ENCODE peak calls at places on chromosome 12, in nine cellular contexts. K is fibroblast of mammary gland, T is esophagus squamous epithelium, P is fibroblast of pulmonary artery, R is heart right ventricle, F is spleen, E is foreskin fibroblast, I is sigmoid colon, N is right lobe of liver. C is an unnamed sample.

GRCh38 chr12:1839956-1840550 is 19.7 kb downstream of the LRTM2 start:
- DNase-seq in K (no peak), T (no peak), P (no peak), R (no peak), F (no peak), E (no peak), I (no peak), N (no peak), C (no peak)

GRCh38 chr12:74922642-74923041 is 287.0 kb downstream of the KCNC2 start:
- DNase-seq in K (no peak), T (no peak), P (no peak), R (no peak), F (no peak), E (no peak), I (no peak), N (no peak), C (no peak)

GRCh38 chr12:1927751-1928351 is 9.4 kb upstream of the CACNA2D4 start:
- DNase-seq in K (no peak), T (no peak), P (peak; percentile 40), R (peak; percentile 76), F (peak; percentile 73), E (peak; percentile 16), I (peak; percentile 75), N (no peak), C (peak; percentile 57)

GRCh38 chr12:53388932-53389331 is 9.0 kb downstream of the SP1 start:
- DNase-seq in K (no peak), T (no peak), P (no peak), R (no peak), F (peak; percentile 9), E (no peak), I (no peak), N (no peak), C (no peak)

GRCh38 chr12:119911147-119911546 is 34.0 kb upstream of the CIT start:
- DNase-seq in K (peak; percentile 92), T (no peak), P (peak; percentile 7), R (no peak), F (no peak), E (peak; percentile 88), I (no peak), N (no peak), C (no peak)

GRCh38 chr12:89721291-89721987 is 12.8 kb upstream of the ATP2B1 start:
- DNase-seq in K (no peak), T (no peak), P (no peak), R (no peak), F (no peak), E (no peak), I (no peak), N (no peak), C (no peak)

GRCh38 chr12:112375105-112375504 is 7.1 kb downstream of the HECTD4 start:
- DNase-seq in K (no peak), T (no peak), P (no peak), R (no peak), F (no peak), E (no peak), I (no peak), N (no peak), C (no peak)

GRCh38 chr12:108691995-108692808 is 39.1 kb downstream of the CORO1C start:
- DNase-seq in K (no peak), T (no peak), P (peak; percentile 31), R (peak; percentile 47), F (no peak), E (peak; percentile 49), I (peak; percentile 76), N (no peak), C (no peak)

GRCh38 chr12:46369095-46369473 is 3.5 kb downstream of the SLC38A2 start:
- DNase-seq in K (no peak), T (no peak), P (peak; percentile 40), R (no peak), F (no peak), E (no peak), I (no peak), N (no peak), C (no peak)

GRCh38 chr12:6962285-6963015 is 8.0 kb downstream of the PHB2 start:
- DNase-seq in K (no peak), T (no peak), P (no peak), R (no peak), F (peak; percentile 84), E (no peak), I (peak; percentile 64), N (no peak), C (peak; percentile 88)
- H3K4me3 ChIP-seq in K (no peak overlapping the region), T (peak overlapping the region; percentile 61), P (no peak overlapping the region), R (no peak overlapping the region), F (peak overlapping the region; percentile 97), E (no peak overlapping the region), I (no peak overlapping the region), N (no peak overlapping the region), C (peak overlapping the region; percentile 46)

DNA sequence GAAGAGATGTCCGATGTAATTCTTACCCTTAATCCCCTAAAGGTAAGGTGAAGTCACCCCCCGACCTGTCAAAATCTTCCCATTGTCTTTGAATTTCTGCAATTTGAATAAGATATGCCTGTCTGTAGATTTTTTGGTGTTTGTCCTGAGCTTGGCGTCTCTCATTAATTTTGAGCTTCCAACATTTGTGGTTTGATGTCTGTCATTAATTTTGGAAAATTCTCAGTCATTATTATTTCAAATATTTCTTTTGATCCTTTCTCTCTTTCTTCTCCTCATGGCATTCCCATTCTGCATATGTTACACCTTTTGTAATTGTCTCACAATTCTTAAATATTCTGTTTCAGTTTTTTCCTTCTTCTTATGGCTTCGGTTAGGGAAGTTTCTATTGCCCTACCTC is 60.1 kb downstream of the EPS8 start:
- DNase-seq in K (no peak), T (no peak), P (no peak), R (no peak), F (no peak), E (no peak), I (no peak), N (no peak), C (no peak)
- H3K4me3 ChIP-seq in K (no peak overlapping the region), T (no peak overlapping the region), P (no peak overlapping the region), R (no peak overlapping the region), F (no peak overlapping the region), E (no peak overlapping the region), I (no peak overlapping the region), N (no peak overlapping the region), C (no peak overlapping the region)

GRCh38 chr12:121535150-121536057 is 45.4 kb downstream of the KDM2B start:
- DNase-seq in K (no peak), T (no peak), P (no peak), R (peak; percentile 25), F (no peak), E (no peak), I (peak; percentile 65), N (peak; percentile 43), C (no peak)

GRCh38 chr12:121534495-121535148 is 46.2 kb downstream of the KDM2B start:
- DNase-seq in K (no peak), T (no peak), P (no peak), R (no peak), F (no peak), E (no peak), I (peak; percentile 48), N (no peak), C (no peak)

GRCh38 chr12:121532503-121533390 is 48.1 kb downstream of the KDM2B start:
- DNase-seq in K (peak; percentile 27), T (no peak), P (peak; percentile 87), R (peak; percentile 38), F (no peak), E (peak; percentile 72), I (no peak), N (no peak), C (no peak)

GRCh38 chr12:121531356-121531750 is 49.5 kb downstream of the KDM2B start:
- DNase-seq in K (no peak), T (no peak), P (no peak), R (no peak), F (no peak), E (no peak), I (no peak), N (no peak), C (no peak)

GRCh38 chr12:121533391-121534090 is 47.3 kb downstream of the KDM2B start:
- DNase-seq in K (no peak), T (no peak), P (no peak), R (no peak), F (no peak), E (no peak), I (peak; percentile 66), N (no peak), C (peak; percentile 75)
- H3K4me3 ChIP-seq in K (no peak overlapping the region), T (no peak overlapping the region), P (no peak overlapping the region), R (no peak overlapping the region), F (no peak overlapping the region), E (no peak overlapping the region), I (no peak overlapping the region), N (no peak overlapping the region), C (no peak overlapping the region)

GRCh38 chr12:96489392-96490056 is at the start of gene CFAP54:
- DNase-seq in K (peak; percentile 93), T (peak; percentile 73), P (peak; percentile 95), R (peak; percentile 93), F (peak; percentile 99), E (peak; percentile 98), I (peak; percentile 97), N (peak; percentile 92), C (peak; percentile 96)
- H3K4me3 ChIP-seq in K (peak within 1 kb of the TSS; percentile 85), T (peak within 1 kb of the TSS; percentile 57), P (peak within 1 kb of the TSS; percentile 79), R (peak within 1 kb of the TSS; percentile 60), F (peak within 1 kb of the TSS; percentile 77), E (peak within 1 kb of the TSS; percentile 57), I (peak within 1 kb of the TSS; percentile 76), N (peak within 1 kb of the TSS; percentile 52), C (peak within 1 kb of the TSS; percentile 61)

GRCh38 chr12:16019131-16019530 is 108.0 kb downstream of the DERA start:
- DNase-seq in K (no peak), T (no peak), P (no peak), R (no peak), F (no peak), E (no peak), I (no peak), N (no peak), C (no peak)
- H3K4me3 ChIP-seq in K (no peak overlapping the region), T (no peak overlapping the region), P (no peak overlapping the region), R (no peak overlapping the region), F (no peak overlapping the region), E (no peak overlapping the region), I (no peak overlapping the region), N (no peak overlapping the region), C (no peak overlapping the region)

GRCh38 chr12:124453419-124454351 is 113.7 kb downstream of the NCOR2 start:
- DNase-seq in K (peak; percentile 52), T (peak; percentile 56), P (peak; percentile 50), R (peak; percentile 93), F (peak; percentile 95), E (peak; percentile 90), I (peak; percentile 90), N (peak; percentile 75), C (peak; percentile 88)
- H3K4me3 ChIP-seq in K (no peak overlapping the region), T (peak overlapping the region; percentile 4), P (no peak overlapping the region), R (no peak overlapping the region), F (peak overlapping the region; percentile 53), E (no peak overlapping the region), I (no peak overlapping the region), N (no peak overlapping the region), C (no peak overlapping the region)

DNA sequence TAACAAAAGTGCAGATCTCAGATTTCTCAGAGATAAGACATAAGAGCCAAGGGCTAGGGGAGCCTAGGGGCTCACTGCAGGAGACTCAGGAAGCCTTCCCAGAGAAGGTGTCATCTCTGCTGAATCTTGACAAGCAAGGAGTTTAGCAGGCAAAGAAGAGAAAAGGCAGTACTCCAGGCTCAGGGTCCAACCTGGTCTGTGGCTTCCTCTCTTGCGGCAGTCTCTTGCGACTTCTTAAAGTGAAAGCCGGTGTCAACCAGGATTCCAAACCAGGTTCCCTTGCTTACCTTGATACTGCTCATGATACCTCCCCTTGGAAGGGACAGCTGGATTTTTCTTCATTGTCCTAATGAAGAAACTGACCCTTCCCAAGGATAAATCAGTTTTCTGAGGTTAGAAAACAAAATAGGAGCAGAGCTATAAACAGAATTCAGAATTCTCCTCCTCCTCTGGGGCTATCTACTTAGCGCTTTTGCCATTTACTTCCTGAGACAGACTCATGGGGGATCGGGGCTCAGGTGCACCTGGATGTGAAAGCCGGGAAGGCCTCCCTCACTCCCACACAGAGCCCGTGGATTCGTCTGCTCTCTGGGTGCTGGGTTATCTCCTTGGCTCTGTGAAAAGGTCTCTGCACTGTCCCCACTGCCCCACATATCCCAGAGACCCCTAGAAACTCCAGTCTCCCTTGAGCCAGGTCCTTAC is 1.8 kb upstream of the SCNN1A start:
- DNase-seq in K (no peak), T (no peak), P (no peak), R (no peak), F (no peak), E (no peak), I (no peak), N (no peak), C (no peak)
- H3K4me3 ChIP-seq in K (no peak overlapping the region), T (peak overlapping the region; percentile 48), P (no peak overlapping the region), R (no peak overlapping the region), F (no peak overlapping the region), E (no peak overlapping the region), I (no peak overlapping the region), N (no peak overlapping the region), C (peak overlapping the region; percentile 31)

C was measured in upper lobe of right lung.